ENCODE peak calls at places on chromosomes 12 and 14, in seven cellular contexts. One of them, this sample, is unnamed.

GRCh38 chr12:67784831-67785230 is 136.3 kb downstream of the DYRK2 start:
- DNase-seq in AG04450: no peak
- DNase-seq in adipocyte: no peak
- DNase-seq in fibroblast of pulmonary artery: no peak
- DNase-seq in anterior cingulate cortex: no peak
- DNase-seq in NCI-H1417: no peak
- DNase-seq in NCI-H2171: no peak
- DNase-seq in this sample: no peak

GRCh38 chr12:62767506-62767905 is 167.4 kb downstream of the PPM1H start:
- DNase-seq in anterior cingulate cortex: no peak
- DNase-seq in AG04450: no peak
- DNase-seq in fibroblast of pulmonary artery: peak
- DNase-seq in NCI-H2171: no peak
- DNase-seq in adipocyte: peak
- DNase-seq in NCI-H1417: no peak
- DNase-seq in this sample: no peak

GRCh38 chr12:43338848-43339526 is 213.0 kb downstream of the ADAMTS20 start:
- DNase-seq in NCI-H1417: no peak
- DNase-seq in adipocyte: peak
- DNase-seq in anterior cingulate cortex: no peak
- DNase-seq in AG04450: no peak
- DNase-seq in fibroblast of pulmonary artery: peak
- DNase-seq in NCI-H2171: peak
- DNase-seq in this sample: no peak

GRCh38 chr12:6962285-6963015 is 8.0 kb downstream of the PHB2 start:
- DNase-seq in NCI-H2171: peak
- DNase-seq in adipocyte: no peak
- DNase-seq in AG04450: no peak
- DNase-seq in anterior cingulate cortex: no peak
- DNase-seq in fibroblast of pulmonary artery: no peak
- DNase-seq in NCI-H1417: peak
- DNase-seq in this sample: no peak

GRCh38 chr12:105425263-105426174 is 95.0 kb downstream of the C12orf75 start:
- DNase-seq in AG04450: no peak
- DNase-seq in fibroblast of pulmonary artery: no peak
- DNase-seq in NCI-H2171: no peak
- DNase-seq in adipocyte: no peak
- DNase-seq in anterior cingulate cortex: no peak
- DNase-seq in NCI-H1417: no peak
- DNase-seq in this sample: no peak

GRCh38 chr12:119804011-119804641 is 73.0 kb downstream of the CIT start:
- DNase-seq in anterior cingulate cortex: peak
- DNase-seq in AG04450: no peak
- DNase-seq in NCI-H1417: no peak
- DNase-seq in fibroblast of pulmonary artery: peak
- DNase-seq in NCI-H2171: peak
- DNase-seq in adipocyte: peak
- DNase-seq in this sample: no peak

GRCh38 chr12:26651566-26652188 is 181.3 kb downstream of the ITPR2 start:
- DNase-seq in AG04450: peak
- DNase-seq in NCI-H2171: peak
- DNase-seq in adipocyte: peak
- DNase-seq in NCI-H1417: peak
- DNase-seq in anterior cingulate cortex: no peak
- DNase-seq in fibroblast of pulmonary artery: peak
- DNase-seq in this sample: no peak

GRCh38 chr12:48003226-48004038 is 844 bp downstream of the COL2A1 start:
- DNase-seq in anterior cingulate cortex: no peak
- DNase-seq in NCI-H1417: no peak
- DNase-seq in fibroblast of pulmonary artery: no peak
- DNase-seq in adipocyte: no peak
- DNase-seq in NCI-H2171: no peak
- DNase-seq in AG04450: no peak
- DNase-seq in this sample: no peak

GRCh38 chr14:103862393-103862782 is 15.0 kb upstream of the PPP1R13B start:
- DNase-seq in AG04450: no peak
- DNase-seq in adipocyte: no peak
- DNase-seq in fibroblast of pulmonary artery: no peak
- DNase-seq in anterior cingulate cortex: no peak
- DNase-seq in NCI-H2171: no peak
- DNase-seq in NCI-H1417: no peak
- DNase-seq in this sample: no peak

GRCh38 chr14:104108570-104109060 is 23.1 kb downstream of the ASPG start:
- DNase-seq in NCI-H2171: no peak
- DNase-seq in adipocyte: no peak
- DNase-seq in fibroblast of pulmonary artery: no peak
- DNase-seq in anterior cingulate cortex: no peak
- DNase-seq in AG04450: no peak
- DNase-seq in NCI-H1417: no peak
- DNase-seq in this sample: no peak

GRCh38 chr12:31742891-31743290 is 14.1 kb upstream of the AMN1 start:
- DNase-seq in NCI-H1417: no peak
- DNase-seq in NCI-H2171: no peak
- DNase-seq in anterior cingulate cortex: no peak
- DNase-seq in adipocyte: no peak
- DNase-seq in AG04450: no peak
- DNase-seq in fibroblast of pulmonary artery: no peak
- DNase-seq in this sample: no peak

GRCh38 chr14:22180045-22180444 is 409.0 kb downstream of the DAD1 start:
- DNase-seq in NCI-H2171: no peak
- DNase-seq in AG04450: no peak
- DNase-seq in fibroblast of pulmonary artery: no peak
- DNase-seq in NCI-H1417: no peak
- DNase-seq in anterior cingulate cortex: no peak
- DNase-seq in adipocyte: no peak
- DNase-seq in this sample: no peak

GRCh38 chr12:52818376-52818775 is 4.5 kb upstream of the KRT4 start:
- DNase-seq in AG04450: no peak
- DNase-seq in adipocyte: no peak
- DNase-seq in anterior cingulate cortex: no peak
- DNase-seq in NCI-H2171: no peak
- DNase-seq in NCI-H1417: no peak
- DNase-seq in fibroblast of pulmonary artery: no peak
- DNase-seq in this sample: no peak

GRCh38 chr14:100239200-100239839 is 376 bp downstream of the YY1 start:
- DNase-seq in anterior cingulate cortex: no peak
- DNase-seq in adipocyte: peak
- DNase-seq in AG04450: no peak
- DNase-seq in fibroblast of pulmonary artery: no peak
- DNase-seq in NCI-H2171: no peak
- DNase-seq in NCI-H1417: no peak
- DNase-seq in this sample: no peak

GRCh38 chr14:104185916-104186495 is 47.6 kb downstream of the KIF26A start:
- DNase-seq in AG04450: no peak
- DNase-seq in adipocyte: no peak
- DNase-seq in anterior cingulate cortex: no peak
- DNase-seq in fibroblast of pulmonary artery: no peak
- DNase-seq in NCI-H2171: no peak
- DNase-seq in NCI-H1417: no peak
- DNase-seq in this sample: no peak

GRCh38 chr12:69338120-69338859 is 9.9 kb upstream of the LYZ start:
- DNase-seq in anterior cingulate cortex: no peak
- DNase-seq in AG04450: no peak
- DNase-seq in NCI-H1417: no peak
- DNase-seq in adipocyte: peak
- DNase-seq in NCI-H2171: no peak
- DNase-seq in fibroblast of pulmonary artery: peak
- DNase-seq in this sample: no peak

GRCh38 chr12:104886418-104887401 is 71.4 kb downstream of the SLC41A2 start:
- DNase-seq in NCI-H1417: no peak
- DNase-seq in fibroblast of pulmonary artery: peak
- DNase-seq in anterior cingulate cortex: no peak
- DNase-seq in NCI-H2171: peak
- DNase-seq in AG04450: peak
- DNase-seq in adipocyte: peak
- DNase-seq in this sample: no peak

GRCh38 chr14:37340353-37340752 is 142.6 kb downstream of the MIPOL1 start:
- DNase-seq in fibroblast of pulmonary artery: no peak
- DNase-seq in NCI-H1417: no peak
- DNase-seq in NCI-H2171: no peak
- DNase-seq in anterior cingulate cortex: no peak
- DNase-seq in adipocyte: no peak
- DNase-seq in AG04450: no peak
- DNase-seq in this sample: no peak

GRCh38 chr14:75456069-75457023 is 28.5 kb downstream of the JDP2 start:
- DNase-seq in anterior cingulate cortex: no peak
- DNase-seq in NCI-H2171: no peak
- DNase-seq in AG04450: no peak
- DNase-seq in fibroblast of pulmonary artery: no peak
- DNase-seq in adipocyte: no peak
- DNase-seq in NCI-H1417: no peak
- DNase-seq in this sample: no peak

GRCh38 chr12:31407562-31407961 is 81.6 kb upstream of the SINHCAF start:
- DNase-seq in fibroblast of pulmonary artery: no peak
- DNase-seq in anterior cingulate cortex: no peak
- DNase-seq in adipocyte: no peak
- DNase-seq in NCI-H2171: no peak
- DNase-seq in AG04450: no peak
- DNase-seq in NCI-H1417: no peak
- DNase-seq in this sample: no peak

GRCh38 chr12:121061831-121062230 is 22.8 kb upstream of the OASL start:
- DNase-seq in adipocyte: peak
- DNase-seq in anterior cingulate cortex: no peak
- DNase-seq in fibroblast of pulmonary artery: peak
- DNase-seq in AG04450: no peak
- DNase-seq in NCI-H1417: peak
- DNase-seq in NCI-H2171: no peak
- DNase-seq in this sample: no peak

GRCh38 chr12:76236640-76237039 is 111.6 kb downstream of the BBS10 start:
- DNase-seq in fibroblast of pulmonary artery: peak
- DNase-seq in NCI-H2171: no peak
- DNase-seq in NCI-H1417: no peak
- DNase-seq in AG04450: no peak
- DNase-seq in adipocyte: no peak
- DNase-seq in anterior cingulate cortex: no peak
- DNase-seq in this sample: no peak

GRCh38 chr12:7374423-7375144 is 69.4 kb downstream of the CD163L1 start:
- DNase-seq in anterior cingulate cortex: no peak
- DNase-seq in fibroblast of pulmonary artery: peak
- DNase-seq in NCI-H2171: peak
- DNase-seq in NCI-H1417: no peak
- DNase-seq in AG04450: no peak
- DNase-seq in adipocyte: peak
- DNase-seq in this sample: no peak

GRCh38 chr12:11824069-11824468 is 174.6 kb downstream of the ETV6 start:
- DNase-seq in adipocyte: no peak
- DNase-seq in fibroblast of pulmonary artery: no peak
- DNase-seq in AG04450: no peak
- DNase-seq in NCI-H2171: no peak
- DNase-seq in NCI-H1417: no peak
- DNase-seq in anterior cingulate cortex: no peak
- DNase-seq in this sample: no peak

GRCh38 chr12:120115692-120116442 is 686 bp downstream of the RAB35 start:
- DNase-seq in NCI-H1417: peak
- DNase-seq in AG04450: no peak
- DNase-seq in anterior cingulate cortex: no peak
- DNase-seq in adipocyte: peak
- DNase-seq in NCI-H2171: peak
- DNase-seq in fibroblast of pulmonary artery: peak
- DNase-seq in this sample: no peak

GRCh38 chr12:55728185-55728931 is 451 bp downstream of the CD63 start:
- DNase-seq in adipocyte: peak
- DNase-seq in NCI-H2171: no peak
- DNase-seq in AG04450: no peak
- DNase-seq in fibroblast of pulmonary artery: peak
- DNase-seq in anterior cingulate cortex: peak
- DNase-seq in NCI-H1417: peak
- DNase-seq in this sample: peak

GRCh38 chr12:108792361-108793292 is 61.3 kb upstream of the CORO1C start:
- DNase-seq in NCI-H2171: no peak
- DNase-seq in fibroblast of pulmonary artery: no peak
- DNase-seq in adipocyte: no peak
- DNase-seq in NCI-H1417: no peak
- DNase-seq in AG04450: no peak
- DNase-seq in anterior cingulate cortex: no peak
- DNase-seq in this sample: no peak

GRCh38 chr12:11264501-11264900 is 5.0 kb downstream of the PRB3 start:
- DNase-seq in adipocyte: no peak
- DNase-seq in anterior cingulate cortex: no peak
- DNase-seq in AG04450: no peak
- DNase-seq in NCI-H1417: no peak
- DNase-seq in fibroblast of pulmonary artery: no peak
- DNase-seq in NCI-H2171: no peak
- DNase-seq in this sample: no peak

GRCh38 chr14:36988989-36989388 is 183.4 kb downstream of the SLC25A21 start:
- DNase-seq in adipocyte: no peak
- DNase-seq in fibroblast of pulmonary artery: no peak
- DNase-seq in AG04450: no peak
- DNase-seq in anterior cingulate cortex: no peak
- DNase-seq in NCI-H2171: no peak
- DNase-seq in NCI-H1417: no peak
- DNase-seq in this sample: no peak

GRCh38 chr14:104595116-104595675 is 9.4 kb downstream of the TMEM179 start:
- DNase-seq in AG04450: no peak
- DNase-seq in NCI-H2171: no peak
- DNase-seq in adipocyte: no peak
- DNase-seq in anterior cingulate cortex: no peak
- DNase-seq in fibroblast of pulmonary artery: no peak
- DNase-seq in NCI-H1417: no peak
- DNase-seq in this sample: no peak